ENCODE peak calls at places on chromosomes 3 and 15, in nine cellular contexts. H, U, C, Q, X, E, W, G and R are unnamed samples. For H3K9me3, the result is how much of the 10 kb centered on the place peaks cover.

GRCh38 chr3:39260957-39261356 is 18.9 kb downstream of the CX3CR1 start:
- DNase-seq in G (peak), W (peak), C (peak), E (peak), H (peak), X (peak), Q (peak), U (peak), R (peak)

GRCh38 chr15:90019611-90020010 is 18.5 kb downstream of the ZNF710 start:
- DNase-seq in U (no peak), H (no peak), Q (no peak), W (no peak), C (no peak), G (no peak), X (no peak), E (no peak), R (no peak)

GRCh38 chr3:196207833-196208607 is 3.2 kb downstream of the ZDHHC19 start:
- DNase-seq in Q (no peak), H (no peak), E (no peak), W (peak), U (no peak), C (no peak), G (peak), X (peak), R (peak)

GRCh38 chr3:112376996-112377395 is 44.0 kb downstream of the CD200 start:
- DNase-seq in E (no peak), W (no peak), Q (no peak), X (no peak), G (no peak), C (peak), U (no peak), H (no peak), R (no peak)

GRCh38 chr3:136050250-136050649 is 84.7 kb downstream of the PPP2R3A start:
- DNase-seq in H (no peak), Q (no peak), C (peak), X (no peak), U (no peak), W (no peak), E (no peak), G (no peak), R (no peak)

GRCh38 chr3:99640214-99640851 is 1.9 kb downstream of the COL8A1 start:
- DNase-seq in X (no peak), U (no peak), E (no peak), H (no peak), W (no peak), G (no peak), C (peak), Q (no peak), R (no peak)

GRCh38 chr15:94780108-94780507 is 548.7 kb downstream of the MCTP2 start:
- DNase-seq in E (no peak), G (no peak), W (no peak), X (no peak), Q (no peak), H (no peak), C (no peak), U (no peak), R (no peak)

GRCh38 chr15:93217343-93217742 is 128.3 kb upstream of the RGMA start:
- DNase-seq in C (no peak), W (no peak), H (no peak), G (no peak), E (no peak), X (peak), Q (peak), U (no peak), R (no peak)

GRCh38 chr15:68344600-68344999 is 67.1 kb downstream of the FEM1B start:
- DNase-seq in E (no peak), X (no peak), G (no peak), W (no peak), Q (no peak), H (no peak), C (no peak), U (no peak), R (no peak)

GRCh38 chr3:124824286-124824915 is 62.8 kb downstream of the ITGB5 start:
- DNase-seq in X (no peak), U (no peak), E (no peak), Q (no peak), H (no peak), G (no peak), W (no peak), C (peak), R (no peak)

GRCh38 chr3:159988617-159989251 is at the start of gene IL12A:
- DNase-seq in U (peak), Q (peak), W (peak), E (peak), C (peak), G (peak), H (no peak), X (peak), R (peak)

GRCh38 chr15:57607570-57608000 is 15.9 kb downstream of the MYZAP start:
- DNase-seq in Q (peak), U (no peak), X (peak), E (no peak), W (no peak), C (peak), H (no peak), G (peak), R (peak)

GRCh38 chr15:44712108-44713005 is 1.0 kb downstream of the B2M start:
- DNase-seq in C (peak), U (peak), G (peak), X (peak), H (peak), Q (peak), E (peak), W (peak), R (peak)

GRCh38 chr15:39025331-39025730 is 460.7 kb upstream of the RASGRP1 start:
- DNase-seq in W (no peak), E (no peak), X (peak), Q (no peak), H (no peak), G (no peak), U (no peak), C (peak), R (no peak)

GRCh38 chr15:29849716-29850115 is 27.4 kb upstream of the TJP1 start:
- DNase-seq in E (no peak), X (no peak), C (no peak), U (no peak), W (no peak), Q (no peak), G (no peak), H (no peak), R (no peak)

GRCh38 chr15:49468440-49468839 is 45.4 kb downstream of the FGF7 start:
- DNase-seq in U (peak), Q (no peak), C (no peak), X (no peak), G (no peak), W (peak), E (no peak), H (no peak), R (no peak)

GRCh38 chr3:129132097-129132866 is 10.7 kb upstream of the RAB43 start:
- DNase-seq in W (no peak), X (no peak), H (no peak), C (no peak), G (no peak), U (no peak), Q (no peak), E (no peak), R (no peak)

GRCh38 chr15:58467121-58467721 is 35.4 kb downstream of the LIPC start:
- DNase-seq in X (no peak), H (no peak), G (no peak), Q (no peak), C (peak), U (no peak), E (peak), W (no peak), R (no peak)

GRCh38 chr15:52532427-52532826 is 3.7 kb upstream of the MYO5A start:
- DNase-seq in Q (no peak), W (no peak), H (no peak), E (no peak), G (no peak), C (no peak), U (no peak), X (no peak), R (no peak)

GRCh38 chr3:82133070-82133606 is 371.7 kb upstream of the GBE1 start:
- DNase-seq in E (no peak), W (peak), U (peak), H (peak), G (peak), Q (peak), X (peak), C (peak), R (peak)

GRCh38 chr3:71469131-71469430 is 114.4 kb downstream of the FOXP1 start:
- DNase-seq in E (no peak), H (no peak), W (no peak), G (no peak), C (no peak), X (no peak), Q (no peak), U (no peak), R (no peak)

DNA sequence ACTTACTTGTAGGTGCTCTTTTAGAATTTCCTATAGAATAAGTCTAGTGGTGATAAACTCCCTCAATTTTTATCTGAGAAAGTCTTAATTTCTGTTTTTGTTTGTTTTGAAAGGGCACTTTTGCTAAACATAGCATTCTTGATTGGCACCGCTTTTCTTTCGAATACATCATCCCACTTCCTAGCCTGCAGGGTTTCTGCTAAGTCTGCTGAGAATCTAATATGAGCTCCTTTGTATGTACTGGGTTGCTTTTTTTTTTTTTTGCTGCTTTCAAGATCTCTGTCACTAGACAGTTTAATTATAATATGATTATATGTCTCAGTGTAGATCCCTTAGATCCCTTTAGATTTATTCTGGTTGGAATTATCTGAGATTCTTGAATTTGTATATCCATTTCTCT is 21.5 kb downstream of the PFN2 start:
- DNase-seq in U (no peak), H (no peak), W (no peak), Q (no peak), G (no peak), C (no peak), E (no peak), X (no peak), R (no peak)
- H3K9me3 ChIP-seq in U (under half), H (under half), W (under half), Q (under half), G (under half), C (under half), E (under half), X (under half), R (under half)

DNA sequence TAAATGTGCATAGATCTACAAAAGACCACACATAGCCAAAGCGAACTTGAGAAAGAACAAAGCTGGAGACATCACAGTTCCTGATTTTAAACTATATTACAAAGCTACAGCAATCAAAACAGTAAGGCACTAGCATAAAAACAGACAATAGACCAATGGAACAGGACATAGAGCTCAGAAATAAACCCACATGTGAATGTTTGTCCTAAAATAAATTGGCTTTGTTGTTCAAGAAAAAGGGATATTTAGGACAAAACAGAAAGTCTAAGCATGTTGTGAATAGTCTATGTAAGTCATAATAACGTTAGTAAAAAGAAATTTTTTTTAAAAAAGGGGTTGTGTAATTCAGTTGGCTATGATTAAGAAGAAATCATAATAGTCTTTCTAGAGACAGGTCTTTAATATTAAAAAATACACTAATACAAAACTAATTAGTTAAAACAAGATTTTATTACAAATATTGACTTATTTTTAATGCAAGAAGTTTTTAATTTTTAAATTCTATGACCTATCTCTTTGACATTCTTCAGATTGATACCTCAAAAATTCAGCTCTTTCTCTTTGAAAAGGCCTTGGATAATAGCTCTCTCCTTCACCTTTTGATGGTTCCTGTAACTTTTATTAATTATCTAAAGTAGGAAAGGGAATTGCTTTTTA is 11.6 kb downstream of the TMEM212 start:
- DNase-seq in E (no peak), X (no peak), Q (no peak), W (no peak), H (no peak), G (no peak), U (no peak), C (no peak), R (no peak)
- H3K9me3 ChIP-seq in E (under half), X (under half), Q (under half), W (under half), H (under half), G (under half), U (under half), C (under half), R (under half)

DNA sequence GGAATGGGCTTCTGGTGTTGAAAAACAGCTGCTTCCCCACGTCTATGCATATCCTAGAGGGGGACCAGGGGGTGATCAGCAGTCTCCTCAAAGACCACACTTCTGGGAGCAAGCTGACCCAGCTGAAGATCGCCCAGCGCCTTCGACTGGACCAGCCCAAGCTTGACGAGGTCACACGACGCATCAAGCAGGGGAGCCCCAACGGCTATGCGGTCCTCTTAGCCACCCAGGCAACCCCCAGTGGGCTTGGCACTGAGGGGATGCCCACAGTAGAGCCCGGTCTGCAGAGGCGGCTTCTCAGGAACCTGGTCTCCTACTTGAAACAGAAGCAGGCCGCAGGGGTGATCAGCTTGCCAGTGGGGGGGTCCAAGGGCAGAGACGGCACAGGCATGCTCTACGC is 2.5 kb downstream of the RBM15B start:
- DNase-seq in Q (no peak), G (no peak), U (no peak), W (no peak), C (no peak), X (no peak), E (no peak), H (no peak), R (no peak)
- H3K9me3 ChIP-seq in Q (under half), G (under half), U (under half), W (under half), C (under half), X (under half), E (under half), H (under half), R (under half)

GRCh38 chr15:25093455-25094029 is 138.8 kb downstream of the SNRPN start:
- DNase-seq in E (no peak), Q (no peak), H (no peak), C (no peak), U (no peak), W (no peak), X (no peak), G (no peak), R (no peak)

GRCh38 chr15:25092661-25093060 is 137.9 kb downstream of the SNRPN start:
- DNase-seq in U (no peak), H (no peak), E (no peak), Q (no peak), X (no peak), C (peak), W (no peak), G (no peak), R (no peak)

GRCh38 chr15:25094066-25094465 is 139.3 kb downstream of the SNRPN start:
- DNase-seq in U (no peak), E (no peak), H (no peak), Q (no peak), G (no peak), C (no peak), X (no peak), W (no peak), R (no peak)

GRCh38 chr15:25095179-25095578 is 140.4 kb downstream of the SNRPN start:
- DNase-seq in E (no peak), W (no peak), H (no peak), C (no peak), G (no peak), Q (no peak), U (no peak), X (no peak), R (no peak)

GRCh38 chr15:25094519-25094918 is 139.7 kb downstream of the SNRPN start:
- DNase-seq in C (no peak), W (no peak), H (no peak), X (no peak), G (no peak), U (no peak), E (no peak), Q (no peak), R (no peak)
- H3K9me3 ChIP-seq in C (under half), W (under half), H (under half), X (half or more), G (half or more), U (under half), E (half or more), Q (under half), R (half or more)